ENCODE peak calls at places on chromosomes 4 and X, in eight cellular contexts. Q is lower lobe of right lung, O is retinal pigment epithelial cell, H is fibroblast of lung, U is IMR-90, K is NB4, P is body of pancreas, B is GM23248. R is an unnamed sample.

GRCh38 chrX:42585842-42586621 is 191.9 kb downstream of the PPP1R2C start:
- DNase-seq in Q (no peak), O (no peak), H (no peak), U (no peak), K (no peak), P (no peak), B (no peak), R (no peak)

GRCh38 chr4:6466756-6467381 is 5.5 kb downstream of the PPP2R2C start:
- DNase-seq in Q (no peak), O (no peak), H (no peak), U (no peak), K (no peak), P (no peak), B (no peak), R (no peak)

GRCh38 chr4:8906668-8906970 is 35.0 kb upstream of the HMX1 start:
- DNase-seq in Q (no peak), O (no peak), H (no peak), U (no peak), K (no peak), P (no peak), B (no peak), R (no peak)

GRCh38 chr4:7850489-7850888 is 89.2 kb downstream of the AFAP1 start:
- DNase-seq in Q (no peak), O (no peak), H (no peak), U (no peak), K (peak; percentile 31), P (no peak), B (no peak), R (no peak)

GRCh38 chr4:105714932-105715331 is 6.3 kb downstream of the GSTCD start:
- DNase-seq in Q (no peak), O (no peak), H (peak; percentile 16), U (no peak), K (no peak), P (no peak), B (no peak), R (no peak)

GRCh38 chrX:45765726-45766125 is 565.0 kb upstream of the DIPK2B start:
- DNase-seq in Q (no peak), O (no peak), H (no peak), U (no peak), K (peak; percentile 35), P (no peak), B (peak; percentile 39), R (no peak)

GRCh38 chr4:121072836-121073362 is 564 bp upstream of the NDNF start:
- DNase-seq in Q (peak; percentile 53), O (no peak), H (no peak), U (no peak), K (no peak), P (no peak), B (peak; percentile 35), R (no peak)

GRCh38 chr4:136651932-136652331 is 880.4 kb downstream of the PCDH18 start:
- DNase-seq in Q (no peak), O (no peak), H (peak; percentile 27), U (peak; percentile 38), K (no peak), P (no peak), B (no peak), R (no peak)

GRCh38 chr4:108834167-108834566 is 71.3 kb upstream of the ETNPPL start:
- DNase-seq in Q (no peak), O (no peak), H (peak; percentile 47), U (peak; percentile 87), K (no peak), P (no peak), B (peak; percentile 91), R (no peak)

GRCh38 chrX:9464435-9465371 is at the start of gene TBL1X:
- DNase-seq in Q (peak; percentile 58), O (no peak), H (peak; percentile 53), U (peak; percentile 19), K (peak; percentile 77), P (peak; percentile 31), B (peak; percentile 63), R (peak; percentile 88)

GRCh38 chrX:46791927-46792825 is 33.3 kb upstream of the SLC9A7 start:
- DNase-seq in Q (peak; percentile 43), O (no peak), H (peak; percentile 91), U (peak; percentile 92), K (peak; percentile 84), P (peak; percentile 13), B (peak; percentile 89), R (no peak)

GRCh38 chr4:186701273-186701672 is 22.4 kb downstream of the FAT1 start:
- DNase-seq in Q (no peak), O (no peak), H (peak; percentile 61), U (peak; percentile 41), K (no peak), P (peak; percentile 24), B (peak; percentile 75), R (peak; percentile 72)

GRCh38 chr4:7192252-7193039 is at the start of gene SORCS2:
- DNase-seq in Q (peak; percentile 65), O (no peak), H (peak; percentile 36), U (peak; percentile 39), K (peak; percentile 64), P (peak; percentile 63), B (peak; percentile 85), R (peak; percentile 90)

GRCh38 chr4:98110214-98110613 is 33.1 kb downstream of the STPG2 start:
- DNase-seq in Q (no peak), O (no peak), H (no peak), U (no peak), K (no peak), P (no peak), B (no peak), R (no peak)

GRCh38 chr4:56391270-56391669 is 4.0 kb upstream of the AASDH start:
- DNase-seq in Q (no peak), O (no peak), H (no peak), U (no peak), K (no peak), P (no peak), B (no peak), R (no peak)

GRCh38 chr4:51906167-51906647 is 63.3 kb downstream of the DCUN1D4 start:
- DNase-seq in Q (no peak), O (no peak), H (no peak), U (peak; percentile 47), K (peak; percentile 85), P (no peak), B (no peak), R (no peak)

DNA sequence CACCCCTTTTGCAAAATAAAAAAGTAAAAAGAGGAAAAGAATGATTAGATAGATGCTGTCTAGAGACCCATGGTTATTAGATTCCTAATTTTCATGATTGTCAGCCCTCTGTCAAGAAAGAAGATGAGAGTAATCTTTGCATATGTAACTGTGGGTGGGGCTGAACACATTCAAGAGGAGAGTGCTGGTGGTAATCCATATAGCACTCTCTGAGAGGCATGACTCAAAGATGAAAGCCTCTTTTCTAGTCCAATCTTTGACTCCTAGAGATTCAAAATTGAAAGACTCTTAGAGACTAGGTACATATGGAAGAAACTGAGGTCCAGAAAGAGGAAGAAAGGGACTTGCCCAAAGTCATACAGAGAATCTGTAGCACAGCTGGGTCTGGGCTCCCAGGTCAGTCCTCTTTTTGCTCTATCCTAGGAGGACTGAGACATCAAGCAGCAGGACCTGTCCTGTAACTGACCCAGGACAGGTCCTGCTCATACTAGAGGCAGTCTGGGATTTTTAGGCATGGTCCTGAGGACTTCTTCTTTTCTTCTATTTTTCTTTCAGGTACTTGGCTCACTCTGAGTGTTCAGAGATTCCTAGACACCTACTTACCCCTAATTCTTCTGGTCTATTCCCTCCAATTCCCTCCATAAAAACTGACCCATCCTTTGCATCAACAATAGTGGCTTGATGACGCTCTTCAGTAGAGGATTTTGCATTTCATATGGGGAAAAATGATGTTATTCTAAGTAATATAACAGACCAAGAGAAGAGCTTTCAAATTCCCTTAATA is 23.8 kb downstream of the VSIG4 start:
- DNase-seq in Q (no peak), O (no peak), H (no peak), U (no peak), K (no peak), P (no peak), B (no peak), R (no peak)
- H3K4me3 ChIP-seq in Q (peak overlapping the region; percentile 39), O (no peak overlapping the region), H (no peak overlapping the region), U (no peak overlapping the region), K (peak overlapping the region; percentile 93), P (no peak overlapping the region), B (no peak overlapping the region), R (peak overlapping the region; percentile 5)

DNA sequence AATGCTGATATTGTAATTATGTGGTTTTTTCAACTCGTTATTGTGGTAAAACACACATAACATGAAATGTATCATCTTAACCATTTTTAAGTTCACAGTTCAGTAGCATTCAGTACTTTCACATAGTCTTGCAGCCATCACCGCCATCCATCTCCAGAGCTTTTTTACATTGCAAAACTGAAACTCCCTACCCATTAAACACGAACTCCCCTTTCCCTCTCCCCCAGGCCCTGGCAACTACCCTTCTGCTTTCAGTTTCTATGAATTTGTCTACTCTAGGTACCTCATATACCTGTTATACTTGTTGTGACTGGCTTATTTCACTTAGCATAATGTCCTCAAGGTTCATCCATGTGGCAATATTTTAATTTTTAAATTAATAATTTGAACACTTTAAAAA is 380.6 kb downstream of the MAPK10 start:
- DNase-seq in Q (no peak), O (no peak), H (no peak), U (no peak), K (no peak), P (no peak), B (no peak), R (no peak)
- H3K4me3 ChIP-seq in Q (no peak overlapping the region), O (no peak overlapping the region), H (no peak overlapping the region), U (no peak overlapping the region), K (no peak overlapping the region), P (no peak overlapping the region), B (no peak overlapping the region), R (no peak overlapping the region)

GRCh38 chrX:69128573-69128972 is 36.7 kb downstream of the PJA1 start:
- DNase-seq in Q (peak; percentile 45), O (no peak), H (no peak), U (no peak), K (no peak), P (no peak), B (peak; percentile 58), R (peak; percentile 37)
- H3K4me3 ChIP-seq in Q (no peak overlapping the region), O (no peak overlapping the region), H (no peak overlapping the region), U (no peak overlapping the region), K (no peak overlapping the region), P (no peak overlapping the region), B (peak overlapping the region; percentile 47), R (no peak overlapping the region)

DNA sequence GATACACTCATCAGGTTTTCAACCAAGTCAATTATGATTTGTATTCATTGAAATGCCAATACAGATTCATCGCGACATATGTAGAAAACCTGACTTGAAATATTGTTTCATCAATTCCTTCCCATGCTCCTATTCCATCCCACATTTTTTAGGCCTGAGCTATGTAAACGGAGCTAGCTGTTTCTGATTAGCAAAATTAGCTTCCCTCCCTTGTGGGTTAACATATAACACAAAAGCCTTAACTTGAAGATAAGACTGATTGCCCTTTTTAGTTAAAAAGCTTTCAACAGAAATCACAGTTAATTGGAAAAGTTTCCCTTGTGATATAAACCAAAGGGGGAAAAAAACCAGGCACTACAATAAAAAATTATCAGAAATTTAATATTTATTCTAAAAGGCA is 32.8 kb upstream of the DCLK2 start:
- DNase-seq in Q (no peak), O (no peak), H (no peak), U (no peak), K (no peak), P (no peak), B (no peak), R (no peak)
- H3K4me3 ChIP-seq in Q (no peak overlapping the region), O (no peak overlapping the region), H (no peak overlapping the region), U (no peak overlapping the region), K (no peak overlapping the region), P (no peak overlapping the region), B (no peak overlapping the region), R (no peak overlapping the region)

R was measured in right cardiac atrium.